ENCODE peak calls at places on chromosomes 6 and 20, in nine cellular contexts. J is endothelial cell of umbilical vein, R is A549, M is trophoblast cell, U is HepG2, T is GM23248, C is K562, Q is SK-N-SH, L is neural progenitor cell. X is an unnamed sample.
A peak's percentile ranks its signal among the peaks of the same experiment; 100 is the strongest.

GRCh38 chr6:168171673-168172352 is 92.8 kb upstream of the FRMD1 start:
- DNase-seq in J (no peak), R (no peak), M (no peak), U (no peak), T (no peak), C (no peak), Q (no peak), L (no peak), X (no peak)

GRCh38 chr6:46490425-46491200 is 636 bp downstream of the RCAN2 start:
- DNase-seq in J (no peak), R (no peak), M (no peak), U (no peak), T (peak; percentile 70), C (peak; percentile 35), Q (peak; percentile 73), L (peak; percentile 87), X (peak; percentile 25)

GRCh38 chr6:73675466-73676098 is 20.4 kb upstream of the CD109 start:
- DNase-seq in J (peak; percentile 85), R (peak; percentile 77), M (peak; percentile 84), U (peak; percentile 71), T (peak; percentile 78), C (peak; percentile 77), Q (peak; percentile 68), L (peak; percentile 79), X (peak; percentile 66)

GRCh38 chr6:20260360-20260759 is 48.1 kb upstream of the MBOAT1 start:
- DNase-seq in J (no peak), R (no peak), M (no peak), U (no peak), T (no peak), C (no peak), Q (no peak), L (no peak), X (no peak)

GRCh38 chr6:81751388-81752083 is 945 bp downstream of the TENT5A start:
- DNase-seq in J (peak; percentile 37), R (peak; percentile 14), M (peak; percentile 42), U (peak; percentile 21), T (peak; percentile 77), C (no peak), Q (no peak), L (peak; percentile 62), X (no peak)

GRCh38 chr6:170100046-170100445 is 190.8 kb downstream of the DLL1 start:
- DNase-seq in J (no peak), R (no peak), M (no peak), U (no peak), T (no peak), C (no peak), Q (no peak), L (no peak), X (no peak)

GRCh38 chr6:34011298-34011697 is 134.6 kb downstream of the GRM4 start:
- DNase-seq in J (no peak), R (no peak), M (no peak), U (no peak), T (no peak), C (no peak), Q (no peak), L (peak; percentile 52), X (no peak)

GRCh38 chr6:38443341-38443740 is 196.4 kb downstream of the BTBD9 start:
- DNase-seq in J (no peak), R (no peak), M (no peak), U (no peak), T (no peak), C (no peak), Q (no peak), L (no peak), X (no peak)

GRCh38 chr6:13522639-13523038 is 35.2 kb upstream of the GFOD1 start:
- DNase-seq in J (peak; percentile 84), R (no peak), M (no peak), U (no peak), T (peak; percentile 68), C (no peak), Q (no peak), L (no peak), X (no peak)

GRCh38 chr6:24867104-24867703 is 68.5 kb upstream of the ARMH2 start:
- DNase-seq in J (no peak), R (no peak), M (no peak), U (no peak), T (no peak), C (no peak), Q (no peak), L (no peak), X (no peak)

GRCh38 chr6:42380208-42380979 is 71.3 kb downstream of the TRERF1 start:
- DNase-seq in J (no peak), R (no peak), M (no peak), U (no peak), T (no peak), C (no peak), Q (no peak), L (no peak), X (no peak)

GRCh38 chr20:51385941-51386530 is 156.5 kb downstream of the NFATC2 start:
- DNase-seq in J (peak; percentile 67), R (peak; percentile 62), M (peak; percentile 30), U (peak; percentile 53), T (peak; percentile 61), C (peak; percentile 30), Q (peak; percentile 56), L (peak; percentile 66), X (peak; percentile 74)

GRCh38 chr6:4319992-4320683 is 184.8 kb upstream of the ECI2 start:
- DNase-seq in J (peak; percentile 84), R (peak; percentile 42), M (no peak), U (no peak), T (peak; percentile 68), C (no peak), Q (no peak), L (no peak), X (no peak)

DNA sequence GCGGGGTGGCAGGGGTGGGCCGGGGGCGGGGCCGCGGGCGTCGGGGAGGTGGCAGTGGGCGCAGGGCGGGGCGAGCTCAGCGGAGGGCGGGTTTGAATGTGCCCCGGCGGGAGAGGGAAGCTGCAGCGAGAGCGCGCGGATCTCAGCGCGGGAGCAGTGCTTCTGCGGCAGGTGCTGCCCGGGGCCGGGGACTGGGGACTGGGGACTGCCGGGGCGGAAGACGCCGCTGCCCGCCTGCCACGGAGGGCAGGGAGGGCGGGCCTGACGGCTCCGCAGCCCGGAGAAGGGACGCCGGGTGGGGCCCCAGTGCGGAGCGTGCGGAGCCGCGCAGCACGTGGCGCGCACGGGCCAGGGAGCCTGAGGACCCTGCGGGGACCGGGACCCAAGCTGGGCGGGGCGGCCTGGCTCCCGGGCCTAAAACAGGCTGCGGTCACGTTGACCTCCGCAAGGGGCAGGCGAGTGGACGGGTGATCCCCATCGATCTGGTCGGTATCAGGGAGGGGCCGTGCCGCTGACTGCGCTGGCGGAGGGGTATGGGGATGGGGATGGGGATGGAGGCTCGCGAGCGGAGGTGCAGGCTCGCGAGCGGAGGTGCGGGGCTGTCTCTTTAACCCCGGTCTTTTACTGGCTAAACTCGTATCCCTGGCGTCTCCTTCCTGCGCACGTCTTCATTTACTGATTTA is at the start of gene SLC29A1:
- DNase-seq in J (peak; percentile 66), R (peak; percentile 69), M (no peak), U (peak; percentile 74), T (peak; percentile 75), C (peak; percentile 96), Q (peak; percentile 95), L (peak; percentile 89), X (peak; percentile 91)
- H3K4me1 ChIP-seq in J (peaks cover 55% of the 10 kb centered on the region), R (peaks cover 62% of the 10 kb centered on the region), M (peaks cover 65% of the 10 kb centered on the region), U (peaks cover 80% of the 10 kb centered on the region), T (peaks cover 21% of the 10 kb centered on the region), C (peaks cover 90% of the 10 kb centered on the region), Q (peaks cover 14% of the 10 kb centered on the region), L (peaks cover 54% of the 10 kb centered on the region), X (peaks cover 63% of the 10 kb centered on the region)

GRCh38 chr6:36132221-36132895 is 2.0 kb downstream of the MAPK13 start:
- DNase-seq in J (no peak), R (no peak), M (no peak), U (no peak), T (no peak), C (no peak), Q (no peak), L (no peak), X (no peak)

GRCh38 chr6:36136034-36136433 is 5.7 kb downstream of the MAPK13 start:
- DNase-seq in J (no peak), R (no peak), M (no peak), U (no peak), T (no peak), C (no peak), Q (no peak), L (no peak), X (peak; percentile 65)

GRCh38 chr6:36133148-36133547 is 2.8 kb downstream of the MAPK13 start:
- DNase-seq in J (no peak), R (no peak), M (no peak), U (no peak), T (no peak), C (no peak), Q (no peak), L (no peak), X (no peak)

GRCh38 chr6:36135053-36135731 is 4.9 kb downstream of the MAPK13 start:
- DNase-seq in J (no peak), R (no peak), M (no peak), U (no peak), T (no peak), C (no peak), Q (no peak), L (no peak), X (no peak)

GRCh38 chr6:36133912-36134311 is 3.6 kb downstream of the MAPK13 start:
- DNase-seq in J (no peak), R (no peak), M (no peak), U (no peak), T (no peak), C (no peak), Q (no peak), L (no peak), X (no peak)
- H3K4me2 ChIP-seq in J (no peak overlapping the region), R (no peak overlapping the region), M (no peak overlapping the region), U (peak overlapping the region; percentile 2), T (no peak overlapping the region), C (no peak overlapping the region), Q (no peak overlapping the region), L (no peak overlapping the region), X (no peak overlapping the region)

DNA sequence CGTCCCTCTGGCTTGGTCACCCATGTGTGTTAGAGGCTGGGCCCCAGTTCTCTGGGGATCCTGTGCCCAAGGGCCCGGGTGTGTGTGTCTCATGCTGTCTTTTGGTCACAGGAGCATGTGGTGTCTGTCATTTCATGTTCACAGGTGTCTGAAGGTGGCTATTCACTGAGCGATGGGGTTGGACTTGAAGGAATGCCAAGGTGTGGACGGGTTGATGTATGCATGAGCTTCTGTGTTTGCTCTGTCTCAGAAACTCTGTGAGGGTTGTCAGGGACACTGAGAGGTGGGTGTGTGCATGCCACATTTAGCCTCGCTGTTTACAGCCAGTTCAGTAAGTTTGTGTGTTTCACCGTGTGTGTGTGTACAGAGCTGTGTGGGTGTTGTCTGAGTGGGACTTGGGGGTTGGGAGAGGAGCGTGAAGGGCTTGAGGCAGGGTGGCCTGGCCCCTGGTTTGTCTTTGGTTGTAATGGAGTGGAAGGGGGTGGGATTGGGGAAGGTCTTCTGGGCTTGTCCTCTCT is 1.2 kb downstream of the DDR1 start:
- DNase-seq in J (no peak), R (peak; percentile 60), M (no peak), U (peak; percentile 70), T (peak; percentile 60), C (peak; percentile 11), Q (peak; percentile 12), L (peak; percentile 26), X (no peak)
- H3K4me1 ChIP-seq in J (no peaks in the 10 kb centered on the region), R (peaks cover 40% of the 10 kb centered on the region), M (peaks cover 44% of the 10 kb centered on the region), U (peaks cover 56% of the 10 kb centered on the region), T (peaks cover 35% of the 10 kb centered on the region), C (peaks cover 71% of the 10 kb centered on the region), Q (peaks cover 20% of the 10 kb centered on the region), L (peaks cover 51% of the 10 kb centered on the region), X (peaks cover 53% of the 10 kb centered on the region)

DNA sequence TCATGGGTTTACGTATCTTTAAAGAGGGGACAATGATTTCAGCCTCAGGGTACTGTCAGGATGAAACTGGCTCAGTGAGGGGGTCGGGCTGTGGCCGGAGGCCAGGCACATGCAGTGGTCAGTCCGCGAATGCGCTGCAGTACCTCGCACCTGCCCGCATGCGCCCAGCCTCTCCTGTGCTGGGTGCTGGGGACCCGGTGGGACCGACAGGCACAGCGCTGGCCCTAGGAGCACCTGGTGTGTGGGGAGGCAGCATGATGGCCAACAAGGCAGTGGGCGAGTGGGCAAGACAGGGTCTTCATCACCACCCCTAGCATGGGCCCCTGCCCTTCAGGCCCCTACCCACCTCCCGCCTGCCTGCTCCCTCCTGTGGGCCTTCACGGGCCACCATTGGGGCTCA is 970 bp upstream of the CABLES2 start:
- DNase-seq in J (no peak), R (no peak), M (no peak), U (no peak), T (no peak), C (no peak), Q (no peak), L (no peak), X (no peak)
- H3K4me2 ChIP-seq in J (no peak overlapping the region), R (peak overlapping the region; percentile 79), M (no peak overlapping the region), U (peak overlapping the region; percentile 93), T (no peak overlapping the region), C (peak overlapping the region; percentile 89), Q (no peak overlapping the region), L (no peak overlapping the region), X (peak overlapping the region; percentile 82)

X was measured in OCI-LY7.